ENCODE peak calls at places on chromosomes 11 and 22, in six cellular contexts. W, X, V, K, F and A are unnamed samples.

GRCh38 chr22:38727530-38728451 is 22.0 kb downstream of the GTPBP1 start:
- DNase-seq in W (no peak), X (no peak), V (no peak), K (no peak), F (no peak), A (no peak)

GRCh38 chr11:134863294-134863693 is 451.3 kb upstream of the B3GAT1 start:
- DNase-seq in W (no peak), X (no peak), V (no peak), K (no peak), F (peak; percentile 93), A (no peak)

GRCh38 chr11:104275992-104276391 is 112.0 kb upstream of the PDGFD start:
- DNase-seq in W (no peak), X (no peak), V (no peak), K (peak; percentile 12), F (no peak), A (peak; percentile 90)

GRCh38 chr11:111101836-111102235 is 143.7 kb upstream of the POU2AF2 start:
- DNase-seq in W (no peak), X (no peak), V (no peak), K (no peak), F (no peak), A (no peak)

GRCh38 chr22:46563381-46564083 is 26.1 kb upstream of the CELSR1 start:
- DNase-seq in W (peak; percentile 93), X (peak; percentile 65), V (peak; percentile 81), K (peak; percentile 29), F (peak; percentile 80), A (peak; percentile 63)

GRCh38 chr22:38314992-38315800 is 2.0 kb downstream of the CSNK1E start:
- DNase-seq in W (no peak), X (no peak), V (no peak), K (peak; percentile 35), F (no peak), A (no peak)

GRCh38 chr22:20459862-20460261 is 22.2 kb upstream of the SCARF2 start:
- DNase-seq in W (no peak), X (no peak), V (no peak), K (no peak), F (no peak), A (no peak)

GRCh38 chr11:41320233-41320993 is 139.0 kb downstream of the LRRC4C start:
- DNase-seq in W (no peak), X (no peak), V (no peak), K (no peak), F (no peak), A (no peak)

GRCh38 chr11:108592591-108593213 is 866 bp downstream of the EXPH5 start:
- DNase-seq in W (no peak), X (peak; percentile 12), V (peak; percentile 44), K (peak; percentile 23), F (peak; percentile 68), A (peak; percentile 34)